ENCODE peak calls at places on chromosomes 13 and 19, in five cellular contexts. Z is choroid plexus epithelial cell, Q is anterior cingulate cortex, X is progenitor cell of endocrine pancreas, N is EH. H is an unnamed sample.

GRCh38 chr13:43128504-43128929 is 105.1 kb downstream of the DNAJC15 start:
- DNase-seq in X (no peak), N (no peak), Z (no peak), Q (no peak), H (no peak)

GRCh38 chr13:113812140-113813036 is 51.5 kb downstream of the GAS6 start:
- DNase-seq in N (no peak), Z (no peak), Q (no peak), X (no peak), H (no peak)

GRCh38 chr13:99657848-99658265 is 156.6 kb downstream of the TM9SF2 start:
- DNase-seq in X (peak), Z (peak), Q (peak), N (peak), H (peak)

GRCh38 chr19:10690351-10690781 is 10.9 kb upstream of the QTRT1 start:
- DNase-seq in N (peak), Q (no peak), X (no peak), Z (peak), H (no peak)

GRCh38 chr13:108877300-108877699 is 247.9 kb downstream of the MYO16 start:
- DNase-seq in Q (no peak), X (no peak), N (peak), Z (peak), H (no peak)

GRCh38 chr13:94550030-94550738 is 45.8 kb downstream of the TGDS start:
- DNase-seq in Z (peak), X (no peak), Q (no peak), N (no peak), H (no peak)

GRCh38 chr13:73462241-73462640 is 403.4 kb downstream of the KLF5 start:
- DNase-seq in N (peak), Q (no peak), Z (no peak), X (no peak), H (no peak)

GRCh38 chr13:110511509-110512181 is 49.9 kb downstream of the RAB20 start:
- DNase-seq in N (no peak), Z (no peak), Q (no peak), X (no peak), H (no peak)

GRCh38 chr19:2560369-2560768 is 84.4 kb downstream of the GADD45B start:
- DNase-seq in Z (no peak), X (no peak), Q (no peak), N (no peak), H (no peak)

GRCh38 chr19:40603719-40604646 is 2.8 kb downstream of the LTBP4 start:
- DNase-seq in N (peak), Q (peak), Z (peak), X (peak), H (peak)

GRCh38 chr13:45162821-45163220 is 38.0 kb downstream of the KCTD4 start:
- DNase-seq in Q (no peak), Z (peak), N (peak), X (no peak), H (no peak)

GRCh38 chr13:48233097-48233885 is at the start of gene ITM2B:
- DNase-seq in N (peak), Q (peak), X (peak), Z (peak), H (peak)

GRCh38 chr19:11045536-11045935 is 43.7 kb upstream of the LDLR start:
- DNase-seq in N (no peak), X (no peak), Z (no peak), Q (no peak), H (no peak)

GRCh38 chr19:51690359-51691121 is 2.6 kb upstream of the SPACA6 start:
- DNase-seq in X (peak), N (peak), Z (peak), Q (peak), H (no peak)

GRCh38 chr19:8641908-8642547 is 11.6 kb downstream of the NFILZ start:
- DNase-seq in Z (peak), Q (no peak), X (no peak), N (peak), H (no peak)

GRCh38 chr13:31797154-31797775 is 57.9 kb downstream of the RXFP2 start:
- DNase-seq in X (no peak), N (peak), Z (peak), Q (no peak), H (no peak)

GRCh38 chr13:110284809-110285519 is 22.0 kb downstream of the COL4A1 start:
- DNase-seq in Z (no peak), X (no peak), Q (no peak), N (peak), H (no peak)

GRCh38 chr19:1992759-1993260 is 22.7 kb downstream of the BTBD2 start:
- DNase-seq in Q (no peak), X (no peak), Z (no peak), N (peak), H (no peak)

GRCh38 chr13:112141643-112142400 is 74.9 kb downstream of the SOX1 start:
- DNase-seq in Z (no peak), N (no peak), Q (no peak), X (no peak), H (no peak)